ENCODE peak calls at places on chromosome 3, in four cellular contexts. D, F, S and W are unnamed samples.

GRCh38 chr3:14278799-14279705 is 100.4 kb downstream of the LSM3 start:
- DNase-seq in D (no peak), F (peak), S (peak), W (no peak)

GRCh38 chr3:194884649-194885315 is 199.1 kb downstream of the FAM43A start:
- DNase-seq in S (peak), F (no peak), D (no peak), W (no peak)

GRCh38 chr3:158725348-158725966 is 6.8 kb downstream of the RARRES1 start:
- DNase-seq in D (no peak), S (no peak), F (no peak), W (peak)

GRCh38 chr3:29080967-29081366 is 199.9 kb upstream of the RBMS3 start:
- DNase-seq in F (no peak), D (no peak), S (no peak), W (no peak)

GRCh38 chr3:161859870-161860450 is 363.4 kb downstream of the OTOL1 start:
- DNase-seq in D (no peak), S (no peak), F (no peak), W (no peak)

GRCh38 chr3:14645453-14645852 is 6.1 kb upstream of the CCDC174 start:
- DNase-seq in D (no peak), S (no peak), F (no peak), W (no peak)

GRCh38 chr3:131960324-131960723 is 74.5 kb downstream of the CPNE4 start:
- DNase-seq in D (no peak), S (no peak), F (no peak), W (no peak)

GRCh38 chr3:15271030-15271429 is 61.4 kb downstream of the SH3BP5 start:
- DNase-seq in D (no peak), S (no peak), F (no peak), W (no peak)

GRCh38 chr3:196969001-196969659 is 497 bp upstream of the PIGZ start:
- DNase-seq in S (no peak), D (no peak), F (peak), W (no peak)

GRCh38 chr3:188890572-188891270 is 281.1 kb upstream of the TPRG1 start:
- DNase-seq in D (no peak), S (no peak), F (no peak), W (no peak)

GRCh38 chr3:52028572-52028971 is 27.8 kb downstream of the DUSP7 start:
- DNase-seq in D (no peak), F (no peak), S (no peak), W (no peak)

DNA sequence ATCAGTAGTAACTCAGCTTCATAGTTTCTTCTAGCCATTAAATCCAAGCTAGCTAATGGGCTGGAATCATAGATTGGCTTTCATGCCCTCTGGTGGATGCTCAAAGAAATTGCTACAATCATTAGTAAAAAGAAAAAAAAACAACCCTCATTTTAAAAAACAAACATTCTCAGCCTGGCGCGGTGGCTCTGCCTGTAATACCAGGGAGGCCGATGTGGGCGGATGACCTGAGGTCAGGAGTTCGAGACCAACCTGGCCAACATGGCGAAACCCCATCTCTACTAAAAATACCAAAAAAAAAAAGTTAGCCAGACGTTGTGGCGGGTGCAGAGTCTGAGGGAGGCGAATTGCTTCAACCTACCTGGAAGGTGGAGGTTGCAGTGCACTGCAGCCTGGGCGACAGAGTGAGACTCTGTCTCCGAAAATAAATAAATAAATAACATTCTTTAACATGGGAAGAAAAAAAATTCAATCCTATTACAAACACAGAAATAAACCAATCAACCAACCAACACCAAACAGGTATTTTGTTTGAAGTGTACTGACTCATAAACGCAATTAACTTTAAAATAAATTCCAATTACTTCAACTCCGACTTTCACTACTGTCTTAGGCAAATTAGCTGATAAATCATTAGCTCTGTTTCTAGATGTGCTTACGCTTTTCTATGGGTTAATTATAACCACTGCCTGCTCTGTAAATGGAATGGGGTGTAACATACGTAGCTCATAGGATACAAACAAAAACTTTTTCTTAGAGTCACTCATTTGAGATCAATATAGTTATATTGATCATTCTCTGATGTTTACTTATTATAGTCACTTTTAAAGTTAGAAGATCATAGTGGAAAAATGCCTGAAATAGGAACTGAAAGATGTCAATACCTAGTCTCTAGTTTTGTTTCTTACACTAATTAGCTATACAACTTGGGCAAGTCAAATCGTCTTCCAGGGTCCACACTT is 24.9 kb downstream of the TMEM207 start:
- DNase-seq in F (peak), D (peak), S (peak), W (peak)
- TF ChIP-seq YY1 in F (no peak), D (no peak), S (peak), W (peak)

DNA sequence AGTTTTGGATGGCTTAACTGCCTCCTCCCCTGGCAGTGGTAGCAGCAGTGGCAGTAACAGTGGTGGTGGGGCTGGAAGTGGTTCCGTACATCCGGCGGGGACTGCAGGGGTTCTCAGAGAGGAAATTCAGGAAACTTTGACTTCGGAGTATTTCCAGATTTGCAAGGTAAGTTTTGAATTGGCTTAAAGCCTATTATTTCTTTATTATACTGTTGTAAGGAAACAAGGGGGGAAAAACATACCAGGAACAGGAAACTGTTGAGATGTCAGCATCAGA is 1.5 kb downstream of the STXBP5L start:
- DNase-seq in D (no peak), S (peak), F (no peak), W (no peak)
- H3K27ac ChIP-seq in D (no peak), S (no peak), F (no peak), W (no peak)

GRCh38 chr3:58526124-58526957 is 10.6 kb downstream of the ACOX2 start:
- DNase-seq in S (no peak), F (no peak), D (no peak), W (peak)
- TF ChIP-seq HDAC2 in S (no peak), F (no peak), D (no peak), W (peak)

GRCh38 chr3:16653712-16654111 is 48.5 kb upstream of the DAZL start:
- DNase-seq in S (no peak), D (no peak), F (no peak), W (no peak)

GRCh38 chr3:16658004-16658932 is 53.0 kb upstream of the DAZL start:
- DNase-seq in F (peak), S (no peak), D (no peak), W (no peak)

GRCh38 chr3:16663852-16664712 is 58.9 kb upstream of the DAZL start:
- DNase-seq in S (no peak), F (no peak), D (no peak), W (no peak)

GRCh38 chr3:16658933-16659793 is 53.9 kb upstream of the DAZL start:
- DNase-seq in D (no peak), S (no peak), F (no peak), W (no peak)
- TF ChIP-seq YY1 in D (no peak), S (no peak), F (no peak), W (no peak)

GRCh38 chr3:32706348-32707025 is 21.5 kb downstream of the CNOT10 start:
- DNase-seq in S (no peak), F (no peak), D (no peak), W (no peak)

GRCh38 chr3:32707026-32707370 is 22.0 kb downstream of the CNOT10 start:
- DNase-seq in D (no peak), S (no peak), F (no peak), W (no peak)

GRCh38 chr3:32700244-32700643 is 15.3 kb downstream of the CNOT10 start:
- DNase-seq in D (no peak), F (no peak), S (no peak), W (no peak)

GRCh38 chr3:32705232-32705631 is 20.2 kb downstream of the CNOT10 start:
- DNase-seq in D (no peak), F (peak), S (no peak), W (no peak)

DNA sequence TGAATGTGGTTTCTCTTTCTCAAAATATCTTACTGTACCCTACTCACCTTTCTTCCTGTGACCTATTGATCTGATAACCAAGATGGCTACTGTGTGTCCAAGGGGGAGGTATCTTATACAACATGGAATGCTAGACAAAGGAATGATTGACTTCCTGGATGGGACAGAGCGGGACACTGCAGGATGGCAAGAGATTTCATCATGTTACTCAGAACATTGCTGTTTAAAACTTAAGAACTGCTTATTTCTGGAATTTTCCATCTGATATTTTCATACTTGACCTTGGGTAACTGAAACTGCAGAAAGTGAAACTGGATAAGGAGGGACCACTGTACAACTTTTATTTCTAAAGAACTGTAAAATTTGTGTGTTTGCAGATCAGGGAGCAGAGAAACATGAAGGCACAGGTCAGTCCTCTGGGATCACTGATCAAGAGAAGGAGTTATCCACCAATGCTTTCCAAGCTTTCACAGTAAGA is 18.5 kb downstream of the CNOT10 start:
- DNase-seq in D (no peak), F (no peak), S (no peak), W (peak)
- H3K27ac ChIP-seq in D (peak), F (peak), S (no peak), W (peak)

GRCh38 chr3:149215474-149215873 is 6.2 kb downstream of the CP start:
- DNase-seq in F (no peak), S (no peak), D (no peak), W (peak)
- TF ChIP-seq HDAC2 in F (no peak), S (no peak), D (no peak), W (no peak)

GRCh38 chr3:24141548-24141947 is 196.5 kb downstream of the NR1D2 start:
- DNase-seq in F (no peak), S (no peak), D (no peak), W (no peak)

GRCh38 chr3:24142127-24142526 is 197.0 kb downstream of the NR1D2 start:
- DNase-seq in F (no peak), D (no peak), S (no peak), W (no peak)

GRCh38 chr3:24149032-24149431 is 203.9 kb downstream of the NR1D2 start:
- DNase-seq in S (no peak), D (no peak), F (peak), W (no peak)

GRCh38 chr3:24145481-24145880 is 200.4 kb downstream of the NR1D2 start:
- DNase-seq in S (no peak), D (no peak), F (no peak), W (no peak)

DNA sequence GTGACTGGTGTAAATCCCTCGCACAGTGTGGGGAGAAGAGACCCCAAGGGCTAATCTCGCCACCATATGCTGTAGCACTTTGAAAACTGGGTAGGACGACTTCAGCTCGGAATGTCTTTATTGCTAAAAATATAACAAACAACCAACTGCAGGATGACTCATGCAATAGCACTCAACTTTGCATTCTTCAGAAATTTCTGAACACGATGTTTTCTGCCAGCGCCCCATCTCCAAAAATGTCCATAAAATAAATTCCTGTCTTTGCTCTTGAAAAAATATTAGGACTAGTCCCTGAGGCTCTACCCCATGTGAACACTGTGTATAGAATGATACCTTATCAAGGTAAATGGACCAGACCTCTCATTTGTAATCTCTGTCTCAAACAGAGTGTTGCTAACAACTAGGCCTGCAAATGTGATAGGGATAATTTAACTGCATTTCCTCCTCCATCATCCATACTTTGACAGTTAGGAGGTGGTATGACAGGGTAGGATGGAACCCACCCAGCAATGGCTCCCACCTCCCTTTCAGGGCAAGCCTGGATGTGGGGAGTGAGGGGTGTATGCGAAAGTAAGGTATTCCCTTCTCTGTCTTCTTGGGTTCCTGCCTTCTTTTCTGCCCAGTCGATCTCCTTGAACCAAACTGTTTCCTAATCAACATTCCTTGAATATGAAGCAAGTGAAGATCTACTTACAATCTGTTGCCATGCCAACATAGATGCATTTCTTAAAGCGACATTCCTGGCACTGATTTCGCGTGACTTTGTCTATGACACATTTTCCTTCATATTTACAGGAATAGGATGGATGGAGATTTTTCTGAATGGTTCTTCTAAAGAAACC is 201.1 kb downstream of the NR1D2 start:
- DNase-seq in D (no peak), S (no peak), F (no peak), W (no peak)
- TF ChIP-seq YY1 in D (no peak), S (no peak), F (no peak), W (no peak)

GRCh38 chr3:72862314-72863090 is 14.3 kb upstream of the SHQ1 start:
- DNase-seq in D (no peak), F (no peak), S (no peak), W (no peak)
- H3K27ac ChIP-seq in D (no peak), F (no peak), S (no peak), W (no peak)

GRCh38 chr3:127256872-127257271 is 31.0 kb downstream of the PRR20G start:
- DNase-seq in D (no peak), S (no peak), F (no peak), W (no peak)

GRCh38 chr3:127256138-127256537 is 31.7 kb downstream of the PRR20G start:
- DNase-seq in F (no peak), S (no peak), D (no peak), W (no peak)

GRCh38 chr3:127254730-127255129 is 33.1 kb downstream of the PRR20G start:
- DNase-seq in F (peak), D (no peak), S (no peak), W (peak)

GRCh38 chr3:127254001-127254400 is 33.8 kb downstream of the PRR20G start:
- DNase-seq in F (no peak), D (no peak), S (no peak), W (no peak)

GRCh38 chr3:127255516-127255915 is 32.3 kb downstream of the PRR20G start:
- DNase-seq in F (no peak), D (no peak), S (no peak), W (no peak)
- TF ChIP-seq HDAC2 in F (no peak), D (no peak), S (no peak), W (no peak)